ENCODE peak calls at places on chromosomes 11 and 22, in six cellular contexts. One of them, this sample, is unnamed.

GRCh38 chr11:35138606-35138948 is 394 bp upstream of the CD44 start:
- DNase-seq in transverse colon: no peak
- DNase-seq in gastrocnemius medialis: no peak
- DNase-seq in upper lobe of left lung: no peak
- DNase-seq in K562: no peak
- DNase-seq in heart left ventricle: no peak
- DNase-seq in this sample: no peak

GRCh38 chr22:30878516-30879365 is 89.8 kb downstream of the MORC2 start:
- DNase-seq in transverse colon: no peak
- DNase-seq in gastrocnemius medialis: no peak
- DNase-seq in upper lobe of left lung: no peak
- DNase-seq in K562: peak; percentile 62
- DNase-seq in heart left ventricle: peak; percentile 55
- DNase-seq in this sample: no peak

GRCh38 chr11:29328961-29329441 is 687.8 kb downstream of the KCNA4 start:
- DNase-seq in transverse colon: no peak
- DNase-seq in gastrocnemius medialis: no peak
- DNase-seq in upper lobe of left lung: no peak
- DNase-seq in K562: no peak
- DNase-seq in heart left ventricle: no peak
- DNase-seq in this sample: no peak

GRCh38 chr22:49633010-49633324 is 194.7 kb downstream of the BRD1 start:
- DNase-seq in transverse colon: no peak
- DNase-seq in gastrocnemius medialis: no peak
- DNase-seq in upper lobe of left lung: peak; percentile 77
- DNase-seq in K562: no peak
- DNase-seq in heart left ventricle: peak; percentile 32
- DNase-seq in this sample: no peak

GRCh38 chr11:58647141-58647699 is 24.8 kb downstream of the CNTF start:
- DNase-seq in transverse colon: no peak
- DNase-seq in gastrocnemius medialis: no peak
- DNase-seq in upper lobe of left lung: no peak
- DNase-seq in K562: no peak
- DNase-seq in heart left ventricle: no peak
- DNase-seq in this sample: no peak

GRCh38 chr11:82775736-82776346 is 42.2 kb upstream of the FAM181B start:
- DNase-seq in transverse colon: peak; percentile 40
- DNase-seq in gastrocnemius medialis: no peak
- DNase-seq in upper lobe of left lung: no peak
- DNase-seq in K562: peak; percentile 55
- DNase-seq in heart left ventricle: no peak
- DNase-seq in this sample: peak; percentile 9

GRCh38 chr11:561148-562003 is 606 bp downstream of the RASSF7 start:
- DNase-seq in transverse colon: peak; percentile 90
- DNase-seq in gastrocnemius medialis: no peak
- DNase-seq in upper lobe of left lung: peak; percentile 90
- DNase-seq in K562: peak; percentile 47
- DNase-seq in heart left ventricle: peak; percentile 30
- DNase-seq in this sample: no peak

GRCh38 chr11:75625970-75626691 is 42.7 kb downstream of the MAP6 start:
- DNase-seq in transverse colon: no peak
- DNase-seq in gastrocnemius medialis: no peak
- DNase-seq in upper lobe of left lung: no peak
- DNase-seq in K562: no peak
- DNase-seq in heart left ventricle: no peak
- DNase-seq in this sample: no peak

GRCh38 chr11:122721964-122722266 is 66.4 kb downstream of the UBASH3B start:
- DNase-seq in transverse colon: no peak
- DNase-seq in gastrocnemius medialis: no peak
- DNase-seq in upper lobe of left lung: no peak
- DNase-seq in K562: no peak
- DNase-seq in heart left ventricle: no peak
- DNase-seq in this sample: no peak

GRCh38 chr22:23269441-23270211 is 89.3 kb downstream of the BCR start:
- DNase-seq in transverse colon: no peak
- DNase-seq in gastrocnemius medialis: no peak
- DNase-seq in upper lobe of left lung: no peak
- DNase-seq in K562: peak; percentile 66
- DNase-seq in heart left ventricle: no peak
- DNase-seq in this sample: no peak

GRCh38 chr11:119055901-119056300 is 1.1 kb downstream of the HYOU1 start:
- DNase-seq in transverse colon: no peak
- DNase-seq in gastrocnemius medialis: no peak
- DNase-seq in upper lobe of left lung: no peak
- DNase-seq in K562: peak; percentile 15
- DNase-seq in heart left ventricle: no peak
- DNase-seq in this sample: no peak

GRCh38 chr11:70538641-70539359 is 140.5 kb downstream of the CTTN start:
- DNase-seq in transverse colon: no peak
- DNase-seq in gastrocnemius medialis: no peak
- DNase-seq in upper lobe of left lung: peak; percentile 37
- DNase-seq in K562: no peak
- DNase-seq in heart left ventricle: no peak
- DNase-seq in this sample: no peak

GRCh38 chr11:7612661-7613393 is 60.5 kb downstream of the CYB5R2 start:
- DNase-seq in transverse colon: no peak
- DNase-seq in gastrocnemius medialis: no peak
- DNase-seq in upper lobe of left lung: no peak
- DNase-seq in K562: no peak
- DNase-seq in heart left ventricle: no peak
- DNase-seq in this sample: no peak

GRCh38 chr11:126487711-126488110 is 132.2 kb downstream of the ST3GAL4 start:
- DNase-seq in transverse colon: no peak
- DNase-seq in gastrocnemius medialis: no peak
- DNase-seq in upper lobe of left lung: no peak
- DNase-seq in K562: no peak
- DNase-seq in heart left ventricle: no peak
- DNase-seq in this sample: no peak

GRCh38 chr11:69003301-69003865 is 9.7 kb downstream of the MRGPRF start:
- DNase-seq in transverse colon: peak; percentile 6
- DNase-seq in gastrocnemius medialis: no peak
- DNase-seq in upper lobe of left lung: no peak
- DNase-seq in K562: no peak
- DNase-seq in heart left ventricle: no peak
- DNase-seq in this sample: no peak

GRCh38 chr11:85918910-85919794 is 64.0 kb downstream of the CCDC83 start:
- DNase-seq in transverse colon: no peak
- DNase-seq in gastrocnemius medialis: no peak
- DNase-seq in upper lobe of left lung: no peak
- DNase-seq in K562: no peak
- DNase-seq in heart left ventricle: no peak
- DNase-seq in this sample: no peak

GRCh38 chr22:44550666-44551491 is 52.8 kb upstream of the RTL6 start:
- DNase-seq in transverse colon: peak; percentile 64
- DNase-seq in gastrocnemius medialis: no peak
- DNase-seq in upper lobe of left lung: peak; percentile 85
- DNase-seq in K562: no peak
- DNase-seq in heart left ventricle: peak; percentile 75
- DNase-seq in this sample: no peak

GRCh38 chr11:118662401-118663271 is 16.8 kb downstream of the TREH start:
- DNase-seq in transverse colon: no peak
- DNase-seq in gastrocnemius medialis: no peak
- DNase-seq in upper lobe of left lung: no peak
- DNase-seq in K562: no peak
- DNase-seq in heart left ventricle: no peak
- DNase-seq in this sample: no peak

GRCh38 chr11:87266751-87267150 is 229.0 kb downstream of the TMEM135 start:
- DNase-seq in transverse colon: no peak
- DNase-seq in gastrocnemius medialis: no peak
- DNase-seq in upper lobe of left lung: no peak
- DNase-seq in K562: no peak
- DNase-seq in heart left ventricle: no peak
- DNase-seq in this sample: no peak

GRCh38 chr11:97963528-97964331 is 1057.0 kb upstream of the CNTN5 start:
- DNase-seq in transverse colon: no peak
- DNase-seq in gastrocnemius medialis: no peak
- DNase-seq in upper lobe of left lung: no peak
- DNase-seq in K562: peak; percentile 82
- DNase-seq in heart left ventricle: no peak
- DNase-seq in this sample: no peak

GRCh38 chr11:6061475-6061874 is 30.9 kb upstream of the OR56A1 start:
- DNase-seq in transverse colon: no peak
- DNase-seq in gastrocnemius medialis: no peak
- DNase-seq in upper lobe of left lung: no peak
- DNase-seq in K562: no peak
- DNase-seq in heart left ventricle: no peak
- DNase-seq in this sample: no peak

GRCh38 chr11:27444801-27445215 is 27.8 kb downstream of the LGR4 start:
- DNase-seq in transverse colon: no peak
- DNase-seq in gastrocnemius medialis: no peak
- DNase-seq in upper lobe of left lung: no peak
- DNase-seq in K562: no peak
- DNase-seq in heart left ventricle: no peak
- DNase-seq in this sample: no peak

DNA sequence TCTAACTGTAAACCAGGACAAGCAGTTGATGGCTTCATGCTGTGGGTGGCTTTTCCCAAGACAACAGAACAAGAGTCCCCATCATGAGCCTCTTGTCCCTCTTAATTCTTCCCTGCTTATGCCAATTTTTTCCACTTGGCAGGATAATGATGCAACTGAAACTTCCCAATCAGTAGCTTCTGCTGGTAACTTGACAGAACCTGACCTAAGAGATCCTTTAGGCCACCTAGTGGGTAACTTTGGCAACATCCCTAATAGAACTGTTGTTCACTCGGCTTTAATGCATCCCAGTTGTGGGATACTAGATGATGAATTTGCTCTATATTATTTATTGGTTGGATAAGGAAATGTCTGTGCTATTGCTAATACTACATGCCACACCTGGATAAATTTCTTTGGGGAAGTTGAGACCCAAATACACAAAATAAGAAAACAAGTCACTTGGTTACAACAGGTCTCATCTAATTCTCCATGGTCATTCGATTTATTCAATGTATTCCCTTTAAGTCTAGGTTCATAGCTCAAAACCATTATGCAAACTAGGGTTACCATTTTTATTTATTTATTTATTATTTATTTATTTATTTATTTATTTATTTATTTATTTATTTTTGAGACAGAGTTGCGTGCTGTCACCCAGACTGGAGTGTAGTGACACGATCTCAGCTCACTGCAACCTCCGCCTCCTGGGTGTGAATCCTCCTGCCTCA is 41.4 kb upstream of the NFAM1 start:
- DNase-seq in transverse colon: no peak
- DNase-seq in gastrocnemius medialis: no peak
- DNase-seq in upper lobe of left lung: no peak
- DNase-seq in K562: peak; percentile 42
- DNase-seq in heart left ventricle: no peak
- DNase-seq in this sample: no peak
- TF ChIP-seq CTCF in transverse colon: peak; percentile 65
- TF ChIP-seq CTCF in gastrocnemius medialis: peak; percentile 49
- TF ChIP-seq CTCF in upper lobe of left lung: peak; percentile 56
- TF ChIP-seq CTCF in K562: peak; percentile 64
- TF ChIP-seq CTCF in heart left ventricle: peak; percentile 41
- TF ChIP-seq CTCF in this sample: peak; percentile 55

DNA sequence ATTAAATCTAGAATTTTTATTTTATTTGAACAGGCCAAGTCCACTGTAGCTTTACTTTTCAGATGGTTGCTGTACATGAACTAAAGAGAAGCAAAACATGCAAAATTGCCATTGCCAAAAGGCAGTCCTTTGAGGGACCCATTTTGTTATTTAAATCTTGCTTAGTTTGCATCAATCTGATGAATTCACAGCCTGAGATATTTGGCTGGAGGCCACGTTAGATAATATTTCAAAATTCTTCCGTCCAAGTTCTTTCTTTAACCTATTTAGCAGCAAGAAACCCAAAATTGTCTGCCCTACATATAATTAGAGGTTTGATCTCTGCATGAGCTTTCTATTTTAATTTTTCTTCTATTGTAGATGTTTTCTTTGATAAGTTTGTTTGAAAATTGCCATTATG is 1706.9 kb upstream of the RAG2 start:
- DNase-seq in transverse colon: no peak
- DNase-seq in gastrocnemius medialis: no peak
- DNase-seq in upper lobe of left lung: no peak
- DNase-seq in K562: no peak
- DNase-seq in heart left ventricle: no peak
- DNase-seq in this sample: no peak
- TF ChIP-seq POLR2A in transverse colon: no peak
- TF ChIP-seq POLR2A in gastrocnemius medialis: no peak
- TF ChIP-seq POLR2A in upper lobe of left lung: no peak
- TF ChIP-seq POLR2A in K562: no peak
- TF ChIP-seq POLR2A in heart left ventricle: no peak
- TF ChIP-seq POLR2A in this sample: no peak

GRCh38 chr22:37229012-37229804 is 14.9 kb downstream of the RAC2 start:
- DNase-seq in transverse colon: no peak
- DNase-seq in gastrocnemius medialis: no peak
- DNase-seq in upper lobe of left lung: no peak
- DNase-seq in K562: peak; percentile 41
- DNase-seq in heart left ventricle: no peak
- DNase-seq in this sample: no peak
- H3K4me1 ChIP-seq in transverse colon: peaks cover 5% of the 10 kb centered on the region
- H3K4me1 ChIP-seq in gastrocnemius medialis: no peaks in the 10 kb centered on the region
- H3K4me1 ChIP-seq in upper lobe of left lung: peaks cover 24% of the 10 kb centered on the region
- H3K4me1 ChIP-seq in K562: peaks cover 48% of the 10 kb centered on the region
- H3K4me1 ChIP-seq in heart left ventricle: no peaks in the 10 kb centered on the region
- H3K4me1 ChIP-seq in this sample: peaks cover 27% of the 10 kb centered on the region

GRCh38 chr22:47778160-47778658 is 1015.8 kb downstream of the TBC1D22A start:
- DNase-seq in transverse colon: no peak
- DNase-seq in gastrocnemius medialis: no peak
- DNase-seq in upper lobe of left lung: no peak
- DNase-seq in K562: no peak
- DNase-seq in heart left ventricle: no peak
- DNase-seq in this sample: no peak

GRCh38 chr22:47781427-47782111 is 1019.1 kb downstream of the TBC1D22A start:
- DNase-seq in transverse colon: no peak
- DNase-seq in gastrocnemius medialis: no peak
- DNase-seq in upper lobe of left lung: no peak
- DNase-seq in K562: no peak
- DNase-seq in heart left ventricle: no peak
- DNase-seq in this sample: no peak

GRCh38 chr22:47781024-47781423 is 1018.6 kb downstream of the TBC1D22A start:
- DNase-seq in transverse colon: no peak
- DNase-seq in gastrocnemius medialis: no peak
- DNase-seq in upper lobe of left lung: no peak
- DNase-seq in K562: no peak
- DNase-seq in heart left ventricle: no peak
- DNase-seq in this sample: no peak

GRCh38 chr22:47779474-47779873 is 1017.0 kb downstream of the TBC1D22A start:
- DNase-seq in transverse colon: no peak
- DNase-seq in gastrocnemius medialis: no peak
- DNase-seq in upper lobe of left lung: no peak
- DNase-seq in K562: peak; percentile 45
- DNase-seq in heart left ventricle: no peak
- DNase-seq in this sample: no peak

DNA sequence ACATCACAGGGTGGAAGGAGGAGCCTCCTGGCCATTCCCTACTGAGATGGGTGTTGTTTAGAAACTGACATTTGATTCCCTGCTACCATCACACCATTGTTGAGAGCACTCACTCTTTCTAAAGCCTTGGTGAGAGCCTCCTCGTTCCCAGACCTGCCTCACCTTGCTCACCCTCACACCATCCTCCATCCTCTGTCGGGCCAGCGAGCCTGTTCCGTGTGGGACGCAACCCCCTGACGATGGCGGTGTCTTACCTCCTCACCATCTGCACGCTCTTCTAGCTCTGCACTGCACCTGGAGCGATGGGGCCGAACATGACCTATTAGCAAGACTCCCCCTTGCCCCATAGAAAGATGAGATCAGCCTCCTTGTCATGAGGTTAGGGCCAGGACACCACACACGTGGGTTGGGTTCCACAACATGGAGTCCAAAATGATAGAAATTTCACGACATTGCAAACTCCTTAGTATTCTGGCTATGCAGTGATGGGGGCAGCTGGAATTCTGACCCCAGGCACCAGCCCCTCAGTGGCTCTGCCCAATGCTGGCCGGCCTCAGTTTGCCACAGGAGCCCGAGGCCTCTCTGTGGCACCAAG is 1017.9 kb downstream of the TBC1D22A start:
- DNase-seq in transverse colon: no peak
- DNase-seq in gastrocnemius medialis: no peak
- DNase-seq in upper lobe of left lung: no peak
- DNase-seq in K562: no peak
- DNase-seq in heart left ventricle: no peak
- DNase-seq in this sample: no peak
- TF ChIP-seq CTCF in transverse colon: no peak
- TF ChIP-seq CTCF in gastrocnemius medialis: no peak
- TF ChIP-seq CTCF in upper lobe of left lung: no peak
- TF ChIP-seq CTCF in K562: no peak
- TF ChIP-seq CTCF in heart left ventricle: no peak
- TF ChIP-seq CTCF in this sample: no peak

This sample was measured in tibial nerve.